ENCODE peak calls at places on chromosomes 13 and 19, in nine cellular contexts. One of them, this sample, is unnamed.

GRCh38 chr13:98239156-98240076 is 62.3 kb upstream of the RNF113B start:
- DNase-seq in astrocyte of the spinal cord: no peak
- DNase-seq in NCI-H1092 treated with DMSO at 0.1 percent for 48 hours: peak
- DNase-seq in stimulated activated CD8-positive, alpha-beta memory T cell treated with anti-CD3 and anti-CD28 coated beads, Interleukin-4, amount 100 ng/mL, for 1 hour: no peak
- DNase-seq in omental fat pad: no peak
- DNase-seq in GM19239: no peak
- DNase-seq in stimulated activated CD4-positive, alpha-beta T cell treated with anti-CD3 and anti-CD28 coated beads, Interleukin-1b, Interleukin-23, amount 100 ng/mL, for 1 hour: no peak
- DNase-seq in hepatic stellate cell: no peak
- DNase-seq in foreskin fibroblast: peak
- DNase-seq in this sample: no peak

GRCh38 chr13:24627864-24628418 is 52.3 kb upstream of the ATP12A start:
- DNase-seq in astrocyte of the spinal cord: no peak
- DNase-seq in NCI-H1092 treated with DMSO at 0.1 percent for 48 hours: no peak
- DNase-seq in stimulated activated CD8-positive, alpha-beta memory T cell treated with anti-CD3 and anti-CD28 coated beads, Interleukin-4, amount 100 ng/mL, for 1 hour: no peak
- DNase-seq in omental fat pad: no peak
- DNase-seq in GM19239: no peak
- DNase-seq in stimulated activated CD4-positive, alpha-beta T cell treated with anti-CD3 and anti-CD28 coated beads, Interleukin-1b, Interleukin-23, amount 100 ng/mL, for 1 hour: no peak
- DNase-seq in hepatic stellate cell: no peak
- DNase-seq in foreskin fibroblast: no peak
- DNase-seq in this sample: no peak

GRCh38 chr13:34334984-34335661 is 517.2 kb downstream of the RFC3 start:
- DNase-seq in astrocyte of the spinal cord: no peak
- DNase-seq in NCI-H1092 treated with DMSO at 0.1 percent for 48 hours: no peak
- DNase-seq in stimulated activated CD8-positive, alpha-beta memory T cell treated with anti-CD3 and anti-CD28 coated beads, Interleukin-4, amount 100 ng/mL, for 1 hour: no peak
- DNase-seq in omental fat pad: no peak
- DNase-seq in GM19239: no peak
- DNase-seq in stimulated activated CD4-positive, alpha-beta T cell treated with anti-CD3 and anti-CD28 coated beads, Interleukin-1b, Interleukin-23, amount 100 ng/mL, for 1 hour: no peak
- DNase-seq in hepatic stellate cell: no peak
- DNase-seq in foreskin fibroblast: peak
- DNase-seq in this sample: no peak

GRCh38 chr19:28457620-28458019 is 755.3 kb downstream of the UQCRFS1 start:
- DNase-seq in astrocyte of the spinal cord: no peak
- DNase-seq in NCI-H1092 treated with DMSO at 0.1 percent for 48 hours: no peak
- DNase-seq in stimulated activated CD8-positive, alpha-beta memory T cell treated with anti-CD3 and anti-CD28 coated beads, Interleukin-4, amount 100 ng/mL, for 1 hour: no peak
- DNase-seq in omental fat pad: no peak
- DNase-seq in GM19239: no peak
- DNase-seq in stimulated activated CD4-positive, alpha-beta T cell treated with anti-CD3 and anti-CD28 coated beads, Interleukin-1b, Interleukin-23, amount 100 ng/mL, for 1 hour: no peak
- DNase-seq in hepatic stellate cell: no peak
- DNase-seq in foreskin fibroblast: no peak
- DNase-seq in this sample: no peak

GRCh38 chr13:98022210-98022609 is 68.7 kb downstream of the IPO5 start:
- DNase-seq in astrocyte of the spinal cord: peak
- DNase-seq in NCI-H1092 treated with DMSO at 0.1 percent for 48 hours: peak
- DNase-seq in stimulated activated CD8-positive, alpha-beta memory T cell treated with anti-CD3 and anti-CD28 coated beads, Interleukin-4, amount 100 ng/mL, for 1 hour: no peak
- DNase-seq in omental fat pad: no peak
- DNase-seq in GM19239: no peak
- DNase-seq in stimulated activated CD4-positive, alpha-beta T cell treated with anti-CD3 and anti-CD28 coated beads, Interleukin-1b, Interleukin-23, amount 100 ng/mL, for 1 hour: no peak
- DNase-seq in hepatic stellate cell: peak
- DNase-seq in foreskin fibroblast: peak
- DNase-seq in this sample: peak

GRCh38 chr19:21617740-21618339 is 112.4 kb downstream of the ZNF429 start:
- DNase-seq in astrocyte of the spinal cord: no peak
- DNase-seq in NCI-H1092 treated with DMSO at 0.1 percent for 48 hours: no peak
- DNase-seq in stimulated activated CD8-positive, alpha-beta memory T cell treated with anti-CD3 and anti-CD28 coated beads, Interleukin-4, amount 100 ng/mL, for 1 hour: no peak
- DNase-seq in omental fat pad: no peak
- DNase-seq in GM19239: no peak
- DNase-seq in stimulated activated CD4-positive, alpha-beta T cell treated with anti-CD3 and anti-CD28 coated beads, Interleukin-1b, Interleukin-23, amount 100 ng/mL, for 1 hour: no peak
- DNase-seq in hepatic stellate cell: no peak
- DNase-seq in foreskin fibroblast: no peak
- DNase-seq in this sample: no peak

GRCh38 chr19:32098953-32099352 is 246.5 kb upstream of the ZNF507 start:
- DNase-seq in astrocyte of the spinal cord: no peak
- DNase-seq in NCI-H1092 treated with DMSO at 0.1 percent for 48 hours: no peak
- DNase-seq in stimulated activated CD8-positive, alpha-beta memory T cell treated with anti-CD3 and anti-CD28 coated beads, Interleukin-4, amount 100 ng/mL, for 1 hour: no peak
- DNase-seq in omental fat pad: no peak
- DNase-seq in GM19239: no peak
- DNase-seq in stimulated activated CD4-positive, alpha-beta T cell treated with anti-CD3 and anti-CD28 coated beads, Interleukin-1b, Interleukin-23, amount 100 ng/mL, for 1 hour: no peak
- DNase-seq in hepatic stellate cell: no peak
- DNase-seq in foreskin fibroblast: no peak
- DNase-seq in this sample: no peak

GRCh38 chr19:28883241-28883693 is 329.7 kb downstream of the UQCRFS1 start:
- DNase-seq in astrocyte of the spinal cord: no peak
- DNase-seq in NCI-H1092 treated with DMSO at 0.1 percent for 48 hours: no peak
- DNase-seq in stimulated activated CD8-positive, alpha-beta memory T cell treated with anti-CD3 and anti-CD28 coated beads, Interleukin-4, amount 100 ng/mL, for 1 hour: no peak
- DNase-seq in omental fat pad: no peak
- DNase-seq in GM19239: no peak
- DNase-seq in stimulated activated CD4-positive, alpha-beta T cell treated with anti-CD3 and anti-CD28 coated beads, Interleukin-1b, Interleukin-23, amount 100 ng/mL, for 1 hour: no peak
- DNase-seq in hepatic stellate cell: peak
- DNase-seq in foreskin fibroblast: peak
- DNase-seq in this sample: peak

GRCh38 chr13:111219306-111219705 is 101.1 kb upstream of the TEX29 start:
- DNase-seq in astrocyte of the spinal cord: peak
- DNase-seq in NCI-H1092 treated with DMSO at 0.1 percent for 48 hours: no peak
- DNase-seq in stimulated activated CD8-positive, alpha-beta memory T cell treated with anti-CD3 and anti-CD28 coated beads, Interleukin-4, amount 100 ng/mL, for 1 hour: no peak
- DNase-seq in omental fat pad: no peak
- DNase-seq in GM19239: no peak
- DNase-seq in stimulated activated CD4-positive, alpha-beta T cell treated with anti-CD3 and anti-CD28 coated beads, Interleukin-1b, Interleukin-23, amount 100 ng/mL, for 1 hour: no peak
- DNase-seq in hepatic stellate cell: peak
- DNase-seq in foreskin fibroblast: peak
- DNase-seq in this sample: peak

GRCh38 chr19:46147791-46148288 is at the start of gene IGFL2:
- DNase-seq in astrocyte of the spinal cord: peak
- DNase-seq in NCI-H1092 treated with DMSO at 0.1 percent for 48 hours: no peak
- DNase-seq in stimulated activated CD8-positive, alpha-beta memory T cell treated with anti-CD3 and anti-CD28 coated beads, Interleukin-4, amount 100 ng/mL, for 1 hour: no peak
- DNase-seq in omental fat pad: no peak
- DNase-seq in GM19239: no peak
- DNase-seq in stimulated activated CD4-positive, alpha-beta T cell treated with anti-CD3 and anti-CD28 coated beads, Interleukin-1b, Interleukin-23, amount 100 ng/mL, for 1 hour: no peak
- DNase-seq in hepatic stellate cell: no peak
- DNase-seq in foreskin fibroblast: no peak
- DNase-seq in this sample: no peak

GRCh38 chr13:44474122-44474910 is 100.7 kb downstream of the SERP2 start:
- DNase-seq in astrocyte of the spinal cord: peak
- DNase-seq in NCI-H1092 treated with DMSO at 0.1 percent for 48 hours: no peak
- DNase-seq in stimulated activated CD8-positive, alpha-beta memory T cell treated with anti-CD3 and anti-CD28 coated beads, Interleukin-4, amount 100 ng/mL, for 1 hour: no peak
- DNase-seq in omental fat pad: no peak
- DNase-seq in GM19239: no peak
- DNase-seq in stimulated activated CD4-positive, alpha-beta T cell treated with anti-CD3 and anti-CD28 coated beads, Interleukin-1b, Interleukin-23, amount 100 ng/mL, for 1 hour: no peak
- DNase-seq in hepatic stellate cell: peak
- DNase-seq in foreskin fibroblast: no peak
- DNase-seq in this sample: peak

GRCh38 chr19:33740811-33741396 is 55.8 kb upstream of the KCTD15 start:
- DNase-seq in astrocyte of the spinal cord: peak
- DNase-seq in NCI-H1092 treated with DMSO at 0.1 percent for 48 hours: no peak
- DNase-seq in stimulated activated CD8-positive, alpha-beta memory T cell treated with anti-CD3 and anti-CD28 coated beads, Interleukin-4, amount 100 ng/mL, for 1 hour: no peak
- DNase-seq in omental fat pad: no peak
- DNase-seq in GM19239: no peak
- DNase-seq in stimulated activated CD4-positive, alpha-beta T cell treated with anti-CD3 and anti-CD28 coated beads, Interleukin-1b, Interleukin-23, amount 100 ng/mL, for 1 hour: no peak
- DNase-seq in hepatic stellate cell: no peak
- DNase-seq in foreskin fibroblast: peak
- DNase-seq in this sample: peak